ENCODE peak calls at places on chromosomes 11 and 22, in nine cellular contexts. G is K562, C is AG09309, K is GM12865, N is heart right ventricle, L is pancreas, W is GM06990, F is IMR-90, H is hepatocyte. S is an unnamed sample.

GRCh38 chr22:49883294-49883640 is 29.6 kb downstream of the ZBED4 start:
- DNase-seq in G (no peak), C (no peak), K (no peak), N (no peak), L (no peak), W (no peak), F (peak; percentile 66), H (no peak), S (peak; percentile 23)

GRCh38 chr11:85884581-85885021 is 29.4 kb downstream of the CCDC83 start:
- DNase-seq in G (no peak), C (no peak), K (no peak), N (no peak), L (no peak), W (no peak), F (peak; percentile 36), H (no peak), S (peak; percentile 12)

GRCh38 chr11:109697140-109697843 is 275.3 kb downstream of the C11orf87 start:
- DNase-seq in G (peak; percentile 22), C (peak; percentile 29), K (peak; percentile 55), N (no peak), L (no peak), W (peak; percentile 12), F (peak; percentile 50), H (peak; percentile 69), S (peak; percentile 67)

GRCh38 chr11:31295308-31295707 is 74.2 kb downstream of the DCDC1 start:
- DNase-seq in G (no peak), C (no peak), K (no peak), N (no peak), L (no peak), W (no peak), F (no peak), H (no peak), S (no peak)

GRCh38 chr11:45585205-45585604 is 80.2 kb downstream of the CHST1 start:
- DNase-seq in G (no peak), C (no peak), K (no peak), N (no peak), L (no peak), W (no peak), F (no peak), H (no peak), S (no peak)

GRCh38 chr22:22834783-22835182 is 52.8 kb upstream of the IGLL5 start:
- DNase-seq in G (no peak), C (no peak), K (no peak), N (no peak), L (no peak), W (no peak), F (no peak), H (no peak), S (no peak)

GRCh38 chr22:30400159-30400558 is 3.3 kb downstream of the SEC14L2 start:
- DNase-seq in G (no peak), C (no peak), K (no peak), N (no peak), L (no peak), W (no peak), F (no peak), H (no peak), S (no peak)

GRCh38 chr11:60852060-60852638 is 3.6 kb downstream of the PTGDR2 start:
- DNase-seq in G (no peak), C (no peak), K (no peak), N (no peak), L (peak; percentile 60), W (no peak), F (no peak), H (peak; percentile 71), S (no peak)

GRCh38 chr11:130861902-130862552 is 54.3 kb downstream of the SNX19 start:
- DNase-seq in G (peak; percentile 81), C (peak; percentile 59), K (peak; percentile 96), N (peak; percentile 91), L (peak; percentile 93), W (peak; percentile 77), F (peak; percentile 93), H (peak; percentile 96), S (peak; percentile 94)

GRCh38 chr22:39087881-39088687 is 9.0 kb upstream of the APOBEC3H start:
- DNase-seq in G (no peak), C (no peak), K (no peak), N (no peak), L (no peak), W (no peak), F (no peak), H (no peak), S (no peak)

GRCh38 chr11:134691985-134692384 is 279.9 kb upstream of the B3GAT1 start:
- DNase-seq in G (no peak), C (no peak), K (no peak), N (no peak), L (no peak), W (no peak), F (peak; percentile 68), H (no peak), S (peak; percentile 54)

GRCh38 chr11:102983491-102983890 is 28.0 kb upstream of the MMP13 start:
- DNase-seq in G (no peak), C (no peak), K (no peak), N (no peak), L (no peak), W (no peak), F (no peak), H (no peak), S (peak; percentile 38)

GRCh38 chr11:134235399-134235798 is 10.9 kb downstream of the VPS26B start:
- DNase-seq in G (no peak), C (no peak), K (no peak), N (peak; percentile 28), L (no peak), W (no peak), F (no peak), H (no peak), S (no peak)

GRCh38 chr22:39352301-39352867 is 2.6 kb downstream of the SYNGR1 start:
- DNase-seq in G (no peak), C (no peak), K (no peak), N (no peak), L (no peak), W (no peak), F (no peak), H (no peak), S (no peak)

GRCh38 chr11:79465160-79465559 is 24.3 kb upstream of the TENM4 start:
- DNase-seq in G (no peak), C (no peak), K (no peak), N (no peak), L (no peak), W (no peak), F (no peak), H (no peak), S (no peak)

GRCh38 chr22:47437110-47437509 is 674.7 kb downstream of the TBC1D22A start:
- DNase-seq in G (no peak), C (no peak), K (no peak), N (no peak), L (no peak), W (no peak), F (no peak), H (no peak), S (no peak)

GRCh38 chr11:123628936-123629683 is 25.3 kb downstream of the SCN3B start:
- DNase-seq in G (no peak), C (no peak), K (no peak), N (peak; percentile 81), L (no peak), W (no peak), F (peak; percentile 84), H (peak; percentile 41), S (peak; percentile 56)

GRCh38 chr22:27686534-27686933 is 115.0 kb downstream of the MN1 start:
- DNase-seq in G (peak; percentile 27), C (no peak), K (no peak), N (peak; percentile 78), L (peak; percentile 72), W (no peak), F (peak; percentile 85), H (peak; percentile 84), S (peak; percentile 64)

GRCh38 chr11:115500547-115501503 is 3.4 kb downstream of the CADM1 start:
- DNase-seq in G (no peak), C (no peak), K (no peak), N (no peak), L (no peak), W (no peak), F (no peak), H (no peak), S (no peak)

GRCh38 chr11:68839953-68840641 is 1.6 kb downstream of the CPT1A start:
- DNase-seq in G (peak; percentile 58), C (no peak), K (peak; percentile 74), N (no peak), L (no peak), W (peak; percentile 42), F (peak; percentile 20), H (no peak), S (peak; percentile 28)

GRCh38 chr22:36486619-36487384 is 5.4 kb upstream of the TXN2 start:
- DNase-seq in G (no peak), C (no peak), K (peak; percentile 55), N (no peak), L (no peak), W (no peak), F (peak; percentile 68), H (peak; percentile 80), S (peak; percentile 67)

GRCh38 chr11:34243620-34244493 is 114.0 kb downstream of the ABTB2 start:
- DNase-seq in G (no peak), C (no peak), K (peak; percentile 92), N (no peak), L (peak; percentile 41), W (peak; percentile 76), F (peak; percentile 77), H (peak; percentile 83), S (peak; percentile 51)
- H3K4me3 ChIP-seq in G (no peak overlapping the region), C (no peak overlapping the region), K (peak overlapping the region; percentile 17), N (no peak overlapping the region), L (no peak overlapping the region), W (no peak overlapping the region), F (no peak overlapping the region), H (no peak overlapping the region), S (no peak overlapping the region)

DNA sequence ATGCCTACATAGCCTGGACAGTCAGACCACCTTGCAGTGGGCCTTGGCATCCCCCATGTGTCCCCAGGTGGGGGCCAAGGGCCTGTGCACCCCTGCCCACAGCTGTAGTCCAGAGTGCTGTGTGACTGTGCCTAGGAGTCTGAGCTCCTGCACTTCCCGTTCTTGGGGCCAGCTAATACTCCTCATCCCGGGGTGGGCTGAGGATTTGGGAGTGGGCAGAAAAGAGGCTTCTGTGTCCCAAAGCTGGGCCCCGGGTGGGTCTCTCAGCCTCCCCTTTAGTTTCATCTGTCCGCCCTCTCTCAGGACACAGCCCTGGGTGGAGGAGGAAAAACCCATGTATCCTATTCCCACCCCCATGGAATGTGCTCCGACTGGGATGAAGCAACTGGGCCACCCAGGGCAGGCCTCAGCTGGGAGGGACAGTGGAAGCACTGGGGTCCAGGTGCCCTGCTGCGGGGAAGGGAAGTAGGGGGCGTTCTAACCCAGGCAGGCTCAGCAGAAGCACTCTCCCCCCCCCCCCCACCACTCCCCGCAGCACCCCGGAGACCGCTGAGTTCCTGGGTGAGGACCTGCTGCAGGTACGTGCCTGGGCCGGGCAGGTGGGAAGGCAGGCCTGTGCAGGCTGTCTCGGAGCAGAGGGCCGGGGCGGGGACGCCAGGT is 1.3 kb downstream of the SH3BP1 start:
- DNase-seq in G (no peak), C (no peak), K (no peak), N (no peak), L (no peak), W (no peak), F (no peak), H (no peak), S (no peak)
- TF ChIP-seq CTCF in G (no peak), C (no peak), K (no peak), N (no peak), L (no peak), W (peak; percentile 28), F (no peak), H (no peak), S (no peak)

GRCh38 chr11:66451663-66452062 is 13.0 kb upstream of the MRPL11 start:
- DNase-seq in G (no peak), C (no peak), K (no peak), N (no peak), L (no peak), W (no peak), F (no peak), H (no peak), S (no peak)
- H3K4me3 ChIP-seq in G (no peak overlapping the region), C (no peak overlapping the region), K (no peak overlapping the region), N (no peak overlapping the region), L (no peak overlapping the region), W (no peak overlapping the region), F (no peak overlapping the region), H (no peak overlapping the region), S (no peak overlapping the region)

GRCh38 chr22:28711820-28712777 is 29.5 kb downstream of the CHEK2 start:
- DNase-seq in G (no peak), C (peak; percentile 95), K (no peak), N (no peak), L (no peak), W (no peak), F (peak; percentile 97), H (peak; percentile 64), S (peak; percentile 98)
- TF ChIP-seq CTCF in G (no peak), C (peak; percentile 35), K (no peak), N (no peak), L (no peak), W (no peak), F (peak; percentile 4), H (peak; percentile 19), S (peak; percentile 41)

S was measured in fibroblast of mammary gland.